ENCODE peak calls at places on chromosomes 16 and 17, in seven cellular contexts. One of them, this sample, is unnamed.

GRCh38 chr17:61462734-61463067 is 10.5 kb downstream of the TBX4 start:
- DNase-seq in MM.1S: no peak
- DNase-seq in hepatocyte: no peak
- DNase-seq in PC-3: no peak
- DNase-seq in GM23338: no peak
- DNase-seq in GM23248: no peak
- DNase-seq in neural progenitor cell: no peak
- DNase-seq in this sample: no peak

GRCh38 chr16:84725481-84726078 is 25.8 kb downstream of the USP10 start:
- DNase-seq in PC-3: no peak
- DNase-seq in GM23338: no peak
- DNase-seq in MM.1S: no peak
- DNase-seq in neural progenitor cell: no peak
- DNase-seq in GM23248: no peak
- DNase-seq in hepatocyte: no peak
- DNase-seq in this sample: no peak

GRCh38 chr16:56927471-56927870 is 4.5 kb upstream of the HERPUD1 start:
- DNase-seq in GM23248: no peak
- DNase-seq in PC-3: no peak
- DNase-seq in hepatocyte: no peak
- DNase-seq in neural progenitor cell: no peak
- DNase-seq in GM23338: no peak
- DNase-seq in MM.1S: no peak
- DNase-seq in this sample: no peak

GRCh38 chr16:17224859-17225258 is 245.9 kb downstream of the XYLT1 start:
- DNase-seq in GM23338: no peak
- DNase-seq in MM.1S: no peak
- DNase-seq in neural progenitor cell: no peak
- DNase-seq in hepatocyte: peak
- DNase-seq in PC-3: no peak
- DNase-seq in GM23248: peak
- DNase-seq in this sample: no peak

GRCh38 chr16:75080205-75081029 is 36.2 kb downstream of the LDHD start:
- DNase-seq in GM23338: no peak
- DNase-seq in MM.1S: no peak
- DNase-seq in PC-3: peak
- DNase-seq in neural progenitor cell: no peak
- DNase-seq in hepatocyte: no peak
- DNase-seq in GM23248: peak
- DNase-seq in this sample: no peak

GRCh38 chr17:28983286-28984240 is 22.3 kb downstream of the SEZ6 start:
- DNase-seq in GM23338: no peak
- DNase-seq in hepatocyte: no peak
- DNase-seq in MM.1S: no peak
- DNase-seq in GM23248: no peak
- DNase-seq in neural progenitor cell: no peak
- DNase-seq in PC-3: no peak
- DNase-seq in this sample: no peak

GRCh38 chr17:73031472-73031871 is 61.0 kb downstream of the SLC39A11 start:
- DNase-seq in neural progenitor cell: no peak
- DNase-seq in PC-3: no peak
- DNase-seq in GM23338: no peak
- DNase-seq in MM.1S: no peak
- DNase-seq in hepatocyte: no peak
- DNase-seq in GM23248: no peak
- DNase-seq in this sample: no peak

GRCh38 chr17:39665642-39666221 is 583 bp downstream of the TCAP start:
- DNase-seq in GM23338: no peak
- DNase-seq in neural progenitor cell: peak
- DNase-seq in hepatocyte: no peak
- DNase-seq in MM.1S: no peak
- DNase-seq in GM23248: peak
- DNase-seq in PC-3: peak
- DNase-seq in this sample: no peak

GRCh38 chr17:48554412-48555090 is 9.6 kb upstream of the HOXB2 start:
- DNase-seq in hepatocyte: no peak
- DNase-seq in MM.1S: no peak
- DNase-seq in PC-3: no peak
- DNase-seq in neural progenitor cell: peak
- DNase-seq in GM23248: no peak
- DNase-seq in GM23338: peak
- DNase-seq in this sample: no peak

GRCh38 chr16:66924527-66925321 is 611 bp downstream of the RRAD start:
- DNase-seq in hepatocyte: peak
- DNase-seq in PC-3: peak
- DNase-seq in MM.1S: peak
- DNase-seq in neural progenitor cell: peak
- DNase-seq in GM23338: peak
- DNase-seq in GM23248: peak
- DNase-seq in this sample: no peak
- TF ChIP-seq EZH2 in hepatocyte: no peak
- TF ChIP-seq EZH2 in PC-3: no peak
- TF ChIP-seq EZH2 in MM.1S: no peak
- TF ChIP-seq EZH2 in neural progenitor cell: peak
- TF ChIP-seq EZH2 in GM23338: no peak
- TF ChIP-seq EZH2 in GM23248: no peak
- TF ChIP-seq EZH2 in this sample: no peak

GRCh38 chr17:82035956-82036633 is 1.4 kb downstream of the DCXR start:
- DNase-seq in GM23338: no peak
- DNase-seq in PC-3: peak
- DNase-seq in hepatocyte: no peak
- DNase-seq in neural progenitor cell: no peak
- DNase-seq in GM23248: no peak
- DNase-seq in MM.1S: no peak
- DNase-seq in this sample: no peak

GRCh38 chr17:82036634-82037112 is 824 bp downstream of the DCXR start:
- DNase-seq in MM.1S: no peak
- DNase-seq in hepatocyte: no peak
- DNase-seq in GM23248: no peak
- DNase-seq in PC-3: no peak
- DNase-seq in neural progenitor cell: no peak
- DNase-seq in GM23338: no peak
- DNase-seq in this sample: no peak

GRCh38 chr17:82039695-82040299 is 2.3 kb upstream of the DCXR start:
- DNase-seq in hepatocyte: no peak
- DNase-seq in neural progenitor cell: no peak
- DNase-seq in GM23338: no peak
- DNase-seq in GM23248: no peak
- DNase-seq in MM.1S: no peak
- DNase-seq in PC-3: no peak
- DNase-seq in this sample: no peak

GRCh38 chr17:82037113-82037888 is at the start of gene DCXR:
- DNase-seq in GM23248: peak
- DNase-seq in PC-3: peak
- DNase-seq in hepatocyte: peak
- DNase-seq in GM23338: peak
- DNase-seq in MM.1S: peak
- DNase-seq in neural progenitor cell: peak
- DNase-seq in this sample: peak

DNA sequence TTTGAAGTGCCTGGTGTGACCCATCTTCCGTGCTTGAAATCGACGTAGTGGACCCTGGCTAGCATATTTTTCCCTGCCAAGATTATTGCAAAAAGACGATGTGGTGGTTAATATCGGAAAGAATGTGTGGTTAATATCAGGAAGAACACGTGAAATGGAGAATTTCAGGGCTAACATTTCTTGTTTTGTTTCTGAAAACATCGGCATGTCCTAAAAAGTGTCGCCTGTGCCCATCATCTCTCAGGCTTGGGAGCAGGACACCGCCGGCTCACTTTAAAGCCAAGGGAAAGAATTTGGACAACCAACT is 345 bp upstream of the DCXR start:
- DNase-seq in neural progenitor cell: no peak
- DNase-seq in hepatocyte: no peak
- DNase-seq in MM.1S: no peak
- DNase-seq in GM23338: no peak
- DNase-seq in GM23248: no peak
- DNase-seq in PC-3: no peak
- DNase-seq in this sample: no peak
- TF ChIP-seq EZH2phosphoT487 in neural progenitor cell: no peak
- TF ChIP-seq EZH2phosphoT487 in hepatocyte: no peak
- TF ChIP-seq EZH2phosphoT487 in MM.1S: no peak
- TF ChIP-seq EZH2phosphoT487 in GM23338: no peak
- TF ChIP-seq EZH2phosphoT487 in GM23248: no peak
- TF ChIP-seq EZH2phosphoT487 in PC-3: no peak
- TF ChIP-seq EZH2phosphoT487 in this sample: no peak

GRCh38 chr17:78039581-78039980 is 81.1 kb downstream of the TNRC6C start:
- DNase-seq in neural progenitor cell: no peak
- DNase-seq in MM.1S: no peak
- DNase-seq in GM23338: no peak
- DNase-seq in hepatocyte: no peak
- DNase-seq in GM23248: no peak
- DNase-seq in PC-3: no peak
- DNase-seq in this sample: no peak

GRCh38 chr17:78040561-78041400 is 82.3 kb downstream of the TNRC6C start:
- DNase-seq in MM.1S: no peak
- DNase-seq in neural progenitor cell: no peak
- DNase-seq in hepatocyte: peak
- DNase-seq in PC-3: peak
- DNase-seq in GM23248: peak
- DNase-seq in GM23338: peak
- DNase-seq in this sample: peak

GRCh38 chr17:78043031-78043430 is 84.5 kb downstream of the TNRC6C start:
- DNase-seq in GM23248: no peak
- DNase-seq in GM23338: no peak
- DNase-seq in neural progenitor cell: no peak
- DNase-seq in MM.1S: no peak
- DNase-seq in PC-3: no peak
- DNase-seq in hepatocyte: no peak
- DNase-seq in this sample: no peak

GRCh38 chr17:78042542-78042941 is 84.0 kb downstream of the TNRC6C start:
- DNase-seq in GM23248: no peak
- DNase-seq in PC-3: no peak
- DNase-seq in MM.1S: no peak
- DNase-seq in hepatocyte: no peak
- DNase-seq in GM23338: no peak
- DNase-seq in neural progenitor cell: no peak
- DNase-seq in this sample: no peak

GRCh38 chr17:78041401-78042179 is 83.1 kb downstream of the TNRC6C start:
- DNase-seq in PC-3: peak
- DNase-seq in MM.1S: no peak
- DNase-seq in GM23248: peak
- DNase-seq in neural progenitor cell: no peak
- DNase-seq in GM23338: no peak
- DNase-seq in hepatocyte: no peak
- DNase-seq in this sample: no peak
- TF ChIP-seq EZH2 in PC-3: no peak
- TF ChIP-seq EZH2 in MM.1S: no peak
- TF ChIP-seq EZH2 in GM23248: no peak
- TF ChIP-seq EZH2 in neural progenitor cell: no peak
- TF ChIP-seq EZH2 in GM23338: no peak
- TF ChIP-seq EZH2 in hepatocyte: no peak
- TF ChIP-seq EZH2 in this sample: no peak

GRCh38 chr17:67639555-67639954 is 78.2 kb upstream of the NOL11 start:
- DNase-seq in PC-3: no peak
- DNase-seq in MM.1S: no peak
- DNase-seq in GM23338: no peak
- DNase-seq in hepatocyte: no peak
- DNase-seq in GM23248: no peak
- DNase-seq in neural progenitor cell: no peak
- DNase-seq in this sample: no peak

GRCh38 chr17:67638871-67639270 is 78.9 kb upstream of the NOL11 start:
- DNase-seq in MM.1S: no peak
- DNase-seq in GM23248: no peak
- DNase-seq in GM23338: no peak
- DNase-seq in PC-3: no peak
- DNase-seq in neural progenitor cell: no peak
- DNase-seq in hepatocyte: no peak
- DNase-seq in this sample: no peak

GRCh38 chr17:67636312-67636711 is 81.4 kb upstream of the NOL11 start:
- DNase-seq in neural progenitor cell: no peak
- DNase-seq in GM23338: peak
- DNase-seq in PC-3: no peak
- DNase-seq in GM23248: no peak
- DNase-seq in MM.1S: no peak
- DNase-seq in hepatocyte: no peak
- DNase-seq in this sample: no peak

GRCh38 chr17:67636841-67637240 is 80.9 kb upstream of the NOL11 start:
- DNase-seq in MM.1S: no peak
- DNase-seq in GM23338: no peak
- DNase-seq in GM23248: peak
- DNase-seq in neural progenitor cell: no peak
- DNase-seq in hepatocyte: no peak
- DNase-seq in PC-3: peak
- DNase-seq in this sample: no peak

DNA sequence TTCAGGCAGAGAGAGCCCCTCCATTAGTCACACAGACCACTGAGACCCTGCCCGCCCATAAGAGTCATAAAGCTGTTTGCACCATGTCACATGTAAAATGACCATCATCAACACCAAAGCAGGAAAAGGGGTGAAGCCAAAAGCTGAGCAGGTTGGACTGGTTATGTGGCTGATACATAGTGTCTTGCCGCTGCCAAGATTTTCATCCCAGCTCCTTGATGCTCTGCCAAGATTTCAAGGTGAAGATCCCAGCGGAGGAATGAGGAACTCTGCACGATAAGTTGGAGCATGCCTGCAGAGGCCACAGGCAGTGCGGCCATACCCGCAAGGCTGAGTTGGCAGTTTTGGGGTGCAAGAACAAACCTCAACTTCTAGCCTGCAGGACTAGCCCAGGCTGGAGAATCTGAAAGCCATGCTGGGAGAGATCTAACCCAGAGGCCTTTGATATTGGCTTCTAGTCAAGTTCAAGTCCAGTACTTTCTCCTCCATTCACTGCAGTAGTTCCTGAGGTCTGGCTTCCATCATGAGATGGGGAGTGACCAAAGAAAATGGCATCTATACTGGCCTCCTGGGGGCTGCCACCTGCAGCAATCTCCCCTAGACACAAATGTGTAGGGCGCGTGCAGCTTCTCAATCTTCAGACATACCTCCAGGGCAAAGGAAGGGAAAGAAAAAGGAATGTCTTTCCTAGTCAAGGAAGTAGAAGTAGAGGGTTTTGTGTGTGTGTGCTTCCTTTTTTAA is 79.7 kb upstream of the NOL11 start:
- DNase-seq in PC-3: peak
- DNase-seq in neural progenitor cell: no peak
- DNase-seq in hepatocyte: no peak
- DNase-seq in GM23248: no peak
- DNase-seq in GM23338: peak
- DNase-seq in MM.1S: no peak
- DNase-seq in this sample: peak
- TF ChIP-seq EZH2phosphoT487 in PC-3: no peak
- TF ChIP-seq EZH2phosphoT487 in neural progenitor cell: no peak
- TF ChIP-seq EZH2phosphoT487 in hepatocyte: no peak
- TF ChIP-seq EZH2phosphoT487 in GM23248: no peak
- TF ChIP-seq EZH2phosphoT487 in GM23338: no peak
- TF ChIP-seq EZH2phosphoT487 in MM.1S: no peak
- TF ChIP-seq EZH2phosphoT487 in this sample: no peak

DNA sequence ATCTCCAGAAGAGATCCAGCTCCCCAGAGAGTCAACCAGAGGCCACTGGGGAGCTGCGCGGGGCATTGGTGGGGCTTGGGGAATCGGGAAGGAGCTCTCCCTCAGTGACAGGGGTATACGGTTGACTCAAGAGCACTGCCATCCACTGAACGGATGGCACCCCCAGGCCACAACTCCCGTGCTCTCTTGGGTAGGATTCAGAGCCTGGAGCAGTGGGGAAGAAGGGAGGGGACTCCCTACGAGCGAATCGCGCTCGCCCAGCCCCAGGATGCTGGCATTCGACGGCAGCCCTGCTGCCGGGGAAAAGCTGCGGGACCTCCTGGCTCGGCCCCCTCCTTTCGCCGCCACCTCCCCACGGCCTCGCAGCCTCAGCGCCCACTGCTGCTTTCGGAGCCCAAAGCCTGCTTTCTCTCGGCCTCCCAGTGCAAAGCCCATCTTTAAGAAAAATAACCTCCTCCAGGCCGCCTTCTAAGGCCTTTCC is 532 bp upstream of the TPPP3 start:
- DNase-seq in neural progenitor cell: no peak
- DNase-seq in PC-3: no peak
- DNase-seq in hepatocyte: no peak
- DNase-seq in MM.1S: no peak
- DNase-seq in GM23338: no peak
- DNase-seq in GM23248: no peak
- DNase-seq in this sample: no peak
- TF ChIP-seq EZH2 in neural progenitor cell: no peak
- TF ChIP-seq EZH2 in PC-3: no peak
- TF ChIP-seq EZH2 in hepatocyte: peak
- TF ChIP-seq EZH2 in MM.1S: no peak
- TF ChIP-seq EZH2 in GM23338: no peak
- TF ChIP-seq EZH2 in GM23248: peak
- TF ChIP-seq EZH2 in this sample: no peak